ENCODE peak calls at places on chromosomes 13 and 19, in four cellular contexts. N is amygdala, C is left cardiac atrium, P is GM20000. A is an unnamed sample.

GRCh38 chr19:46764817-46765291 is 18.6 kb upstream of the STRN4 start:
- DNase-seq in C (no peak), P (no peak), N (no peak), A (no peak)

GRCh38 chr19:40283414-40284250 is 1.5 kb downstream of the AKT2 start:
- DNase-seq in N (no peak), P (no peak), C (no peak), A (no peak)

GRCh38 chr19:5803752-5804515 is 933 bp upstream of the NRTN start:
- DNase-seq in P (peak), C (peak), N (no peak), A (peak)

GRCh38 chr13:52026246-52026626 is 1.7 kb downstream of the UTP14C start:
- DNase-seq in N (no peak), C (no peak), P (no peak), A (no peak)

GRCh38 chr19:18416778-18417249 is 2.4 kb upstream of the SSBP4 start:
- DNase-seq in P (peak), N (no peak), C (peak), A (peak)

GRCh38 chr13:85816413-85816812 is 17.2 kb upstream of the SLITRK6 start:
- DNase-seq in N (no peak), P (no peak), C (no peak), A (no peak)

GRCh38 chr19:45667620-45668341 is at the start of gene GIPR:
- DNase-seq in P (peak), C (peak), N (no peak), A (peak)

GRCh38 chr13:97627566-97627965 is 193.6 kb downstream of the RAP2A start:
- DNase-seq in C (peak), P (no peak), N (no peak), A (no peak)

GRCh38 chr19:16351133-16351809 is 26.6 kb downstream of the KLF2 start:
- DNase-seq in C (no peak), P (no peak), N (no peak), A (no peak)

GRCh38 chr13:80742027-80742426 is 401.1 kb upstream of the SPRY2 start:
- DNase-seq in N (no peak), C (no peak), P (no peak), A (no peak)

GRCh38 chr13:97932006-97932405 is 21.5 kb upstream of the IPO5 start:
- DNase-seq in P (no peak), N (no peak), C (no peak), A (no peak)

GRCh38 chr19:10899171-10899653 is 27.9 kb downstream of the CARM1 start:
- DNase-seq in N (no peak), C (no peak), P (no peak), A (no peak)

GRCh38 chr13:76792680-76793334 is 93.4 kb downstream of the KCTD12 start:
- DNase-seq in P (no peak), C (peak), N (no peak), A (no peak)

GRCh38 chr13:21971662-21972635 is 301.1 kb downstream of the FGF9 start:
- DNase-seq in P (no peak), C (no peak), N (no peak), A (no peak)

GRCh38 chr13:85798999-85799646 is at the start of gene SLITRK6:
- DNase-seq in N (no peak), P (no peak), C (no peak), A (no peak)

GRCh38 chr19:38831142-38831605 is 420 bp downstream of the ECH1 start:
- DNase-seq in C (peak), P (peak), N (no peak), A (no peak)

GRCh38 chr19:50158577-50158976 is 4.5 kb downstream of the IZUMO2 start:
- DNase-seq in N (no peak), P (no peak), C (no peak), A (no peak)

GRCh38 chr13:95608640-95609280 is 35.7 kb downstream of the DZIP1 start:
- DNase-seq in C (no peak), P (no peak), N (no peak), A (no peak)

GRCh38 chr19:39223703-39224279 is 19.7 kb upstream of the SYCN start:
- DNase-seq in P (no peak), C (no peak), N (no peak), A (no peak)

GRCh38 chr19:5925830-5926459 is 11.9 kb downstream of the CAPS start:
- DNase-seq in N (no peak), C (no peak), P (no peak), A (no peak)

GRCh38 chr19:18171605-18172327 is 1.8 kb upstream of the IFI30 start:
- DNase-seq in C (no peak), N (no peak), P (peak), A (no peak)

GRCh38 chr13:51781246-51782022 is 22.5 kb downstream of the DHRS12 start:
- DNase-seq in P (no peak), C (no peak), N (no peak), A (no peak)

GRCh38 chr19:35592226-35592625 is 6.3 kb downstream of the PMIS2 start:
- DNase-seq in N (no peak), C (no peak), P (peak), A (peak)

A was measured in T-helper 1 cell.